ENCODE peak calls at places on chromosomes 13 and 19, in six cellular contexts. Y is testis, N is left lung, J is iPS DF 6.9, L is AG04450, U is thoracic aorta. M is an unnamed sample.

GRCh38 chr13:68708336-68708908 is 1399.2 kb upstream of the ATXN8OS start:
- DNase-seq in Y (peak; percentile 33), N (no peak), J (no peak), L (no peak), U (no peak), M (no peak)

GRCh38 chr13:111401755-111402154 is 81.3 kb downstream of the TEX29 start:
- DNase-seq in Y (no peak), N (no peak), J (no peak), L (no peak), U (no peak), M (no peak)

GRCh38 chr19:28966737-28967401 is 246.1 kb downstream of the UQCRFS1 start:
- DNase-seq in Y (no peak), N (no peak), J (no peak), L (no peak), U (no peak), M (peak; percentile 5)

GRCh38 chr19:35882074-35882832 is 13.9 kb downstream of the APLP1 start:
- DNase-seq in Y (peak; percentile 41), N (no peak), J (no peak), L (peak; percentile 61), U (no peak), M (peak; percentile 76)

GRCh38 chr13:105144936-105145335 is 1390.5 kb downstream of the EFNB2 start:
- DNase-seq in Y (no peak), N (no peak), J (no peak), L (no peak), U (no peak), M (no peak)

GRCh38 chr19:6041991-6042421 is 64.1 kb upstream of the RANBP3 start:
- DNase-seq in Y (peak; percentile 13), N (no peak), J (no peak), L (no peak), U (no peak), M (no peak)

GRCh38 chr19:48696353-48697010 is 711 bp downstream of the FUT2 start:
- DNase-seq in Y (no peak), N (no peak), J (no peak), L (no peak), U (no peak), M (no peak)

GRCh38 chr19:40646564-40647254 is 43.7 kb downstream of the NUMBL start:
- DNase-seq in Y (no peak), N (no peak), J (no peak), L (no peak), U (no peak), M (no peak)

GRCh38 chr13:20711301-20712044 is 8.0 kb downstream of the IL17D start:
- DNase-seq in Y (no peak), N (no peak), J (no peak), L (no peak), U (no peak), M (no peak)

GRCh38 chr13:96090240-96091101 is 564 bp downstream of the HS6ST3 start:
- DNase-seq in Y (peak; percentile 22), N (no peak), J (no peak), L (no peak), U (no peak), M (no peak)

GRCh38 chr13:33179463-33179862 is 106.1 kb downstream of the STARD13 start:
- DNase-seq in Y (no peak), N (no peak), J (no peak), L (no peak), U (no peak), M (no peak)
- H3K27ac ChIP-seq in Y (no peak overlapping the region), N (no peak overlapping the region), J (no peak overlapping the region), L (no peak overlapping the region), U (no peak overlapping the region), M (no peak overlapping the region)

DNA sequence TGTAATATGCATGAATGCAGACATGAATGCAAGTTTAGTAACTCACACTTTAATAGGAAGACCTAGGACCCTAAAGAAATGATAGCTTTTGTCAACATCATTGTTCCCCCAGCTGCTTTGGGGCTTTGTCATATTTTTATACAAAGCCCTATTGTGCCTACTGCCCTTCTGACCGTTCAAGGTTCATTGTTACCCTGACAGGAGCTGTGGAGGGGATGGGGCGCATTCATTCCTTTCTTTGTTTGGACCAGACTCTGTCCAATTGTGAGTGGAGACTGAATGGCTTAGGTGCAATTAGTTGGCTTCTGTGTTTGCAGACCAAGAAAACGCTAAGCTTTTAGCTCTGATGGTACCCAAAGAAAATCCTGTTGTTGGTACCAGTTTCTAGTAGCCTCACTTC is 133.7 kb upstream of the TMTC4 start:
- DNase-seq in Y (no peak), N (no peak), J (no peak), L (no peak), U (no peak), M (no peak)
- H3K27me3 ChIP-seq in Y (no peaks in the 10 kb centered on the region), N (no peaks in the 10 kb centered on the region), J (no peaks in the 10 kb centered on the region), L (peaks cover 2% of the 10 kb centered on the region), U (no peaks in the 10 kb centered on the region), M (no peaks in the 10 kb centered on the region)

GRCh38 chr13:46660408-46660807 is 107.4 kb downstream of the LRCH1 start:
- DNase-seq in Y (no peak), N (no peak), J (no peak), L (no peak), U (no peak), M (no peak)

GRCh38 chr13:46659413-46660065 is 106.6 kb downstream of the LRCH1 start:
- DNase-seq in Y (no peak), N (no peak), J (no peak), L (no peak), U (no peak), M (no peak)

GRCh38 chr13:46656786-46657185 is 103.8 kb downstream of the LRCH1 start:
- DNase-seq in Y (no peak), N (no peak), J (no peak), L (no peak), U (no peak), M (no peak)

GRCh38 chr13:46654956-46655726 is 102.2 kb downstream of the LRCH1 start:
- DNase-seq in Y (no peak), N (no peak), J (no peak), L (no peak), U (no peak), M (no peak)

DNA sequence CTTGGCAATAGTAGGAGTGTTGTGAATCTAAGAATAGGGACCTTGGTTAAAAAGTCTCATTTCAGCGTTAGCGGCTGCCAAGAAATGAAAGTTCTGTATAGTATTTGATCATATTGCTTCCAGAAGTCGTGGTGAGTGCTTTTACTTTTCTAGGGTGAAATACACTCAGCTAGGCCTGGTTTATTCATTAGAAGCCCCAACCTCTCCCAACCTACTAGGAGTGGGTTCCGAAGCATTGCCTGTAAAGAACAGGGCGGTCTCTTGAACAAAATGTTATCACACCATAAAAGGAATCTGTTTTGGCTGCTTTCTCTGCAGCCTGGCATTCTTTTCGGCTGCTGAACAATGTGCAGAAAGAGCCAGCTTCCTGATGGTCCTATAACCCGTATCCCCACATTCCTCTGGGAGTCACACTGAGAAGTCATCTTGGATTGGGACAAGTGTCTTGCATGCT is 102.8 kb downstream of the LRCH1 start:
- DNase-seq in Y (peak; percentile 26), N (no peak), J (no peak), L (no peak), U (no peak), M (no peak)
- H3K27ac ChIP-seq in Y (peak overlapping the region; percentile 68), N (peak overlapping the region; percentile 28), J (no peak overlapping the region), L (peak overlapping the region; percentile 21), U (peak overlapping the region; percentile 75), M (peak overlapping the region; percentile 45)

GRCh38 chr19:38223617-38224013 is 407 bp downstream of the DPF1 start:
- DNase-seq in Y (no peak), N (no peak), J (no peak), L (no peak), U (no peak), M (no peak)
- H3K27me3 ChIP-seq in Y (peaks cover 4% of the 10 kb centered on the region), N (peaks cover 38% of the 10 kb centered on the region), J (no peaks in the 10 kb centered on the region), L (no peaks in the 10 kb centered on the region), U (peaks cover 19% of the 10 kb centered on the region), M (no peaks in the 10 kb centered on the region)

GRCh38 chr13:44075113-44075512 is 195.4 kb downstream of the LACC1 start:
- DNase-seq in Y (no peak), N (no peak), J (no peak), L (no peak), U (no peak), M (no peak)

GRCh38 chr13:44079413-44080205 is 199.9 kb downstream of the LACC1 start:
- DNase-seq in Y (no peak), N (no peak), J (no peak), L (no peak), U (no peak), M (no peak)

GRCh38 chr13:44084146-44084545 is 204.4 kb downstream of the LACC1 start:
- DNase-seq in Y (no peak), N (no peak), J (no peak), L (no peak), U (no peak), M (no peak)

GRCh38 chr13:44078806-44079378 is 199.2 kb downstream of the LACC1 start:
- DNase-seq in Y (no peak), N (no peak), J (no peak), L (no peak), U (no peak), M (no peak)
- H3K27ac ChIP-seq in Y (no peak overlapping the region), N (no peak overlapping the region), J (no peak overlapping the region), L (no peak overlapping the region), U (no peak overlapping the region), M (no peak overlapping the region)

DNA sequence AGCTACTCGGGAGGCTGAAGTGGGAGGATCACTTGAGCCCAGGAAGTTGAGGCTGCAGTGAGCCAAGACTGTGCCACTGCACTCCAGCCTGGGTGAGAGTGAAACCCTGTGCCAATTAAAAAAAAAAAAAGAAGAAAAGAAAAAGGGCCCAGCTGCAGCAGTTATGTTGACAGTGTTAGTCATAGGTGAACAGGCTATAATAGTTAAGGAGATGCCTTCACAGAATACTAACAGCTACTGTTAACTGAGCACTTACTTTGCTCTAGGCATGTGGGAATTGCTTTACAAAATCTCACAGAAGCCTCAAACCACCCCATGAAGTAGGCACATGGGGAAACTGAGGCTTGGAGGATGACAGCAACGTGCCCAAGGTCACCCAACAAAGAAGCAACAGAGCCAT is 3.9 kb downstream of the FBXO17 start:
- DNase-seq in Y (no peak), N (no peak), J (no peak), L (no peak), U (no peak), M (no peak)
- H3K27me3 ChIP-seq in Y (no peaks in the 10 kb centered on the region), N (no peaks in the 10 kb centered on the region), J (no peaks in the 10 kb centered on the region), L (no peaks in the 10 kb centered on the region), U (no peaks in the 10 kb centered on the region), M (no peaks in the 10 kb centered on the region)

GRCh38 chr19:3608079-3608641 is 1.5 kb upstream of the TBXA2R start:
- DNase-seq in Y (no peak), N (no peak), J (no peak), L (no peak), U (no peak), M (no peak)
- H3K27ac ChIP-seq in Y (no peak overlapping the region), N (peak overlapping the region; percentile 72), J (no peak overlapping the region), L (peak overlapping the region; percentile 11), U (peak overlapping the region; percentile 99), M (no peak overlapping the region)

GRCh38 chr19:50332014-50332263 is 2.8 kb upstream of the KCNC3 start:
- DNase-seq in Y (no peak), N (no peak), J (no peak), L (no peak), U (no peak), M (no peak)
- H3K27me3 ChIP-seq in Y (no peaks in the 10 kb centered on the region), N (peaks cover 6% of the 10 kb centered on the region), J (no peaks in the 10 kb centered on the region), L (peaks cover 46% of the 10 kb centered on the region), U (peaks cover 15% of the 10 kb centered on the region), M (peaks cover 35% of the 10 kb centered on the region)

GRCh38 chr19:30131722-30132291 is 189.8 kb downstream of the URI1 start:
- DNase-seq in Y (no peak), N (no peak), J (no peak), L (no peak), U (no peak), M (no peak)
- H3K27ac ChIP-seq in Y (no peak overlapping the region), N (no peak overlapping the region), J (no peak overlapping the region), L (no peak overlapping the region), U (no peak overlapping the region), M (no peak overlapping the region)

GRCh38 chr13:51821666-51822065 is 17.7 kb upstream of the DHRS12 start:
- DNase-seq in Y (no peak), N (no peak), J (no peak), L (no peak), U (no peak), M (no peak)
- H3K27me3 ChIP-seq in Y (no peaks in the 10 kb centered on the region), N (no peaks in the 10 kb centered on the region), J (no peaks in the 10 kb centered on the region), L (peaks cover 51% of the 10 kb centered on the region), U (no peaks in the 10 kb centered on the region), M (no peaks in the 10 kb centered on the region)